ENCODE peak calls at places on chromosomes 5 and 9, in four cellular contexts. W is iris pigment epithelial cell; Z is stimulated activated CD4-positive, alpha-beta T cell treated with anti-CD3 and anti-CD28 coated beads, Interleukin-4, amount 100 ng/mL, for 24 hours; B is prostate gland. H is an unnamed sample.
A peak's percentile ranks its signal among the peaks of the same experiment; 100 is the strongest.

GRCh38 chr5:132962429-132962928 is 955 bp downstream of the AFF4 start:
- DNase-seq in W (peak; percentile 77), Z (no peak), B (peak; percentile 47), H (peak; percentile 30)

GRCh38 chr5:50440651-50441478 is at the start of gene EMB:
- DNase-seq in W (peak; percentile 1), Z (peak; percentile 83), B (peak; percentile 53), H (peak; percentile 87)

GRCh38 chr5:75023368-75024159 is 28.8 kb downstream of the GCNT4 start:
- DNase-seq in W (peak; percentile 9), Z (peak; percentile 20), B (no peak), H (no peak)

GRCh38 chr9:94928696-94929372 is 202.3 kb downstream of the AOPEP start:
- DNase-seq in W (no peak), Z (no peak), B (no peak), H (no peak)

GRCh38 chr9:121393318-121393717 is 23.3 kb upstream of the STOM start:
- DNase-seq in W (no peak), Z (no peak), B (no peak), H (no peak)

GRCh38 chr9:98678244-98678842 is 30.4 kb downstream of the GABBR2 start:
- DNase-seq in W (peak; percentile 25), Z (no peak), B (no peak), H (no peak)

GRCh38 chr5:100797863-100798262 is 105.2 kb downstream of the ST8SIA4 start:
- DNase-seq in W (peak; percentile 39), Z (no peak), B (no peak), H (no peak)

GRCh38 chr5:149228610-149229297 is 42.9 kb upstream of the AFAP1L1 start:
- DNase-seq in W (peak; percentile 90), Z (no peak), B (peak; percentile 49), H (peak; percentile 72)

GRCh38 chr9:133340256-133340655 is 4.3 kb upstream of the SURF6 start:
- DNase-seq in W (no peak), Z (no peak), B (no peak), H (peak; percentile 28)

GRCh38 chr9:69584746-69585145 is 87.4 kb downstream of the APBA1 start:
- DNase-seq in W (peak; percentile 9), Z (no peak), B (no peak), H (no peak)

GRCh38 chr5:40505031-40505430 is 174.7 kb upstream of the PTGER4 start:
- DNase-seq in W (peak; percentile 31), Z (no peak), B (no peak), H (no peak)

GRCh38 chr5:88145205-88145602 is 123.4 kb downstream of the TMEM161B start:
- DNase-seq in W (no peak), Z (no peak), B (no peak), H (no peak)

GRCh38 chr9:35664531-35665470 is at the start of gene ARHGEF39:
- DNase-seq in W (peak; percentile 66), Z (peak; percentile 73), B (peak; percentile 59), H (peak; percentile 78)

GRCh38 chr5:133457439-133457838 is 154.9 kb downstream of the FSTL4 start:
- DNase-seq in W (peak; percentile 25), Z (no peak), B (no peak), H (no peak)

GRCh38 chr5:66472010-66472409 is 124.2 kb upstream of the MAST4 start:
- DNase-seq in W (no peak), Z (no peak), B (no peak), H (no peak)